ENCODE peak calls at places on chromosomes 13 and 19, in five cellular contexts. Q is neuronal stem cell, S is H9, R is trophoblast cell, I is H1. B is an unnamed sample.
A peak's percentile ranks its signal among the peaks of the same experiment; 100 is the strongest.

GRCh38 chr13:76812206-76812882 is 73.9 kb downstream of the KCTD12 start:
- DNase-seq in Q (no peak), S (no peak), R (no peak), I (no peak), B (no peak)

GRCh38 chr19:35008891-35009341 is 8.8 kb downstream of the GRAMD1A start:
- DNase-seq in Q (no peak), S (no peak), R (no peak), I (no peak), B (no peak)

GRCh38 chr13:26760835-26761582 is 423 bp upstream of the GPR12 start:
- DNase-seq in Q (no peak), S (no peak), R (no peak), I (no peak), B (no peak)

GRCh38 chr19:16268676-16269319 is 55.8 kb upstream of the KLF2 start:
- DNase-seq in Q (no peak), S (no peak), R (no peak), I (no peak), B (no peak)

GRCh38 chr19:40962460-40962961 is 28.6 kb upstream of the CYP2B6 start:
- DNase-seq in Q (no peak), S (no peak), R (no peak), I (no peak), B (no peak)

GRCh38 chr13:75258159-75258782 is 223.7 kb downstream of the TBC1D4 start:
- DNase-seq in Q (peak; percentile 48), S (no peak), R (no peak), I (no peak), B (peak; percentile 55)

GRCh38 chr19:1223018-1223855 is 14.6 kb downstream of the CBARP start:
- DNase-seq in Q (no peak), S (peak; percentile 81), R (peak; percentile 35), I (no peak), B (no peak)

GRCh38 chr13:74778946-74779345 is 644.7 kb upstream of the KLF12 start:
- DNase-seq in Q (no peak), S (no peak), R (no peak), I (no peak), B (no peak)

GRCh38 chr19:4066176-4066606 is 508 bp downstream of the ZBTB7A start:
- DNase-seq in Q (no peak), S (no peak), R (no peak), I (no peak), B (no peak)

GRCh38 chr13:19967619-19968018 is 9.1 kb downstream of the ZMYM2 start:
- DNase-seq in Q (no peak), S (no peak), R (no peak), I (no peak), B (no peak)

GRCh38 chr19:38362076-38362945 is 12.1 kb upstream of the PSMD8 start:
- DNase-seq in Q (peak; percentile 77), S (peak; percentile 96), R (peak; percentile 63), I (peak; percentile 71), B (peak; percentile 71)

GRCh38 chr13:49314344-49314882 is 66.7 kb downstream of the CDADC1 start:
- DNase-seq in Q (no peak), S (no peak), R (no peak), I (no peak), B (peak; percentile 89)

GRCh38 chr13:36134632-36135031 is 3.5 kb upstream of the DCLK1 start:
- DNase-seq in Q (no peak), S (no peak), R (no peak), I (no peak), B (no peak)

GRCh38 chr19:56222901-56223300 is 20.8 kb downstream of the ZSCAN5C start:
- DNase-seq in Q (no peak), S (no peak), R (no peak), I (no peak), B (no peak)

GRCh38 chr13:100044936-100045335 is 44.0 kb upstream of the PCCA start:
- DNase-seq in Q (no peak), S (no peak), R (no peak), I (no peak), B (no peak)

GRCh38 chr19:19445911-19446361 is 40.5 kb downstream of the GATAD2A start:
- DNase-seq in Q (no peak), S (no peak), R (no peak), I (no peak), B (no peak)

GRCh38 chr13:113059891-113060290 is 45.7 kb upstream of the F7 start:
- DNase-seq in Q (no peak), S (no peak), R (no peak), I (no peak), B (no peak)

GRCh38 chr19:42273407-42274064 is 4.5 kb downstream of the CIC start:
- DNase-seq in Q (no peak), S (no peak), R (no peak), I (no peak), B (no peak)

GRCh38 chr19:3423183-3423829 is 56.9 kb downstream of the NFIC start:
- DNase-seq in Q (no peak), S (no peak), R (no peak), I (no peak), B (no peak)

GRCh38 chr19:54186934-54187381 is 2.4 kb downstream of the MBOAT7 start:
- DNase-seq in Q (no peak), S (peak; percentile 22), R (no peak), I (no peak), B (no peak)

GRCh38 chr13:29523199-29523931 is 72.1 kb downstream of the SLC7A1 start:
- DNase-seq in Q (no peak), S (no peak), R (no peak), I (no peak), B (no peak)

GRCh38 chr13:49399801-49400472 is 43.9 kb downstream of the CAB39L start:
- DNase-seq in Q (no peak), S (no peak), R (no peak), I (no peak), B (no peak)

GRCh38 chr19:49196527-49197240 is 39.1 kb downstream of the TRPM4 start:
- DNase-seq in Q (no peak), S (no peak), R (no peak), I (no peak), B (no peak)

GRCh38 chr13:26964278-26965057 is 203.9 kb upstream of the GPR12 start:
- DNase-seq in Q (no peak), S (no peak), R (peak; percentile 44), I (no peak), B (peak; percentile 43)

GRCh38 chr19:518292-519231 is 11.3 kb downstream of the TPGS1 start:
- DNase-seq in Q (peak; percentile 50), S (peak; percentile 82), R (no peak), I (no peak), B (peak; percentile 92)

GRCh38 chr19:4369888-4370260 is 26.5 kb downstream of the MPND start:
- DNase-seq in Q (no peak), S (peak; percentile 73), R (no peak), I (no peak), B (peak; percentile 42)

DNA sequence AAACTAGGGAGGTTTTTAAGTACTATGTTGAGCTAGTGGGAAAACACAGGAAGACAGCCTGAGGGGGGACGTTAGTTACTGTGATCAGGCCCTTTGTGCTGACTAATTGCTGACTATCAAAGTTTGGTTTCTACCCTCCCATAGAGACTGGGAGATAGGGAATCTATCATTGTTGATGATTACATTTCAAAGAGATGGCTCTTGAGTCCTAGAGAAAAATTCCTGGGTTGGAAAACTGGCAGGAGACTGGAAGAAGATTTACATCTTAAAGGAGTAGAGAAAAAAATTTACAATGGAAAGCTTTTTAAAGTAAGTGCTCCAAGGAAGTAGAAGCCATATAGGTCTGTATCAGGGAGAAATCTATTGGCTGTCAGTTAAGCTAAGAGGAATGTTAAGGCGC is 522.0 kb upstream of the KLHL1 start:
- DNase-seq in Q (no peak), S (peak; percentile 47), R (no peak), I (peak; percentile 31), B (no peak)
- H2AFZ ChIP-seq in Q (peak overlapping the region; percentile 84), S (no peak overlapping the region), R (no peak overlapping the region), I (no peak overlapping the region), B (no peak overlapping the region)

DNA sequence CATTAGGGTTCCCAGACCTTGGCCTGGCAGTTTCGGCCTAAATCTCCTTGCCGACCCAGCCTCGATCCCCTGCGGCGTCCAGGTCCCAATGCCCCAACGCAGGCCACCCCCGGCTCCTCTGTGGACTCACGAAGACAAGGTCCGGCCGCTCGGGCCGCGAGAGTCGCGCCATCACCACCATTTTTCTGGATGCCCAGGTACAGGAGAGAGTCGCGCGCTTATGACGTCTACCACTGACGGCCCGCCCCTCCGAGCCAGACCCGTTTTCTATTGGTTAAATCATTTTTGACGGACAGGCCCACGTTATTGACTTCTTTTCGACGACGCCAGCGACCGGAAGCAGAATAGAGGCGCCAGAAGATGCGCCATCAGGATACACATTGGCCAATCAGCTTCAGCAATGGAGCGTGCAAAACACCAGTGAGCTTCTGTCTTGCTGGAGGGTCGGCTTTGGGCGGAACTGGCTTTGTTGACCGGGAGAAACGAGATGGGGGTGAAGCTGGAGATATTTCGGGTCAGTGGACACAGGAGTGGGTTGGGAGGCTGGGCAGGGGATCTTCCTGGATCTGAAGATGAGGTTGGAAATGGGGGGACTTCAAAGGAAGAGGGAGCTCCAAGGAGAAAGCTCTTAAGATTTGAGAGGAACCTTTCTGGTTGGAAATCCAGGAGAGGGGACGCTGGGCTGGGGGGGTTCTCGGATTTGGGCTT is at the start of the genes PET100 and XAB2:
- DNase-seq in Q (peak; percentile 99), S (peak; percentile 98), R (peak; percentile 98), I (peak; percentile 95), B (peak; percentile 99)
- H2BK12ac ChIP-seq in Q (no peak within 1 kb of the TSS), S (no peak within 1 kb of the TSS), R (no peak within 1 kb of the TSS), I (no peak within 1 kb of the TSS), B (no peak within 1 kb of the TSS)

GRCh38 chr13:101262306-101262705 is 154.0 kb downstream of the NALCN start:
- DNase-seq in Q (no peak), S (no peak), R (no peak), I (no peak), B (no peak)
- H3K18ac ChIP-seq in Q (no peak overlapping the region), S (no peak overlapping the region), R (no peak overlapping the region), I (no peak overlapping the region), B (no peak overlapping the region)

GRCh38 chr19:48121066-48121465 is 10.4 kb upstream of the PLA2G4C start:
- DNase-seq in Q (no peak), S (no peak), R (no peak), I (no peak), B (no peak)

GRCh38 chr19:48113190-48113917 is 2.7 kb upstream of the PLA2G4C start:
- DNase-seq in Q (no peak), S (no peak), R (no peak), I (no peak), B (no peak)

GRCh38 chr19:48121909-48122371 is 11.3 kb upstream of the PLA2G4C start:
- DNase-seq in Q (no peak), S (no peak), R (no peak), I (no peak), B (no peak)

GRCh38 chr19:48120505-48120904 is 9.9 kb upstream of the PLA2G4C start:
- DNase-seq in Q (no peak), S (no peak), R (no peak), I (no peak), B (no peak)

DNA sequence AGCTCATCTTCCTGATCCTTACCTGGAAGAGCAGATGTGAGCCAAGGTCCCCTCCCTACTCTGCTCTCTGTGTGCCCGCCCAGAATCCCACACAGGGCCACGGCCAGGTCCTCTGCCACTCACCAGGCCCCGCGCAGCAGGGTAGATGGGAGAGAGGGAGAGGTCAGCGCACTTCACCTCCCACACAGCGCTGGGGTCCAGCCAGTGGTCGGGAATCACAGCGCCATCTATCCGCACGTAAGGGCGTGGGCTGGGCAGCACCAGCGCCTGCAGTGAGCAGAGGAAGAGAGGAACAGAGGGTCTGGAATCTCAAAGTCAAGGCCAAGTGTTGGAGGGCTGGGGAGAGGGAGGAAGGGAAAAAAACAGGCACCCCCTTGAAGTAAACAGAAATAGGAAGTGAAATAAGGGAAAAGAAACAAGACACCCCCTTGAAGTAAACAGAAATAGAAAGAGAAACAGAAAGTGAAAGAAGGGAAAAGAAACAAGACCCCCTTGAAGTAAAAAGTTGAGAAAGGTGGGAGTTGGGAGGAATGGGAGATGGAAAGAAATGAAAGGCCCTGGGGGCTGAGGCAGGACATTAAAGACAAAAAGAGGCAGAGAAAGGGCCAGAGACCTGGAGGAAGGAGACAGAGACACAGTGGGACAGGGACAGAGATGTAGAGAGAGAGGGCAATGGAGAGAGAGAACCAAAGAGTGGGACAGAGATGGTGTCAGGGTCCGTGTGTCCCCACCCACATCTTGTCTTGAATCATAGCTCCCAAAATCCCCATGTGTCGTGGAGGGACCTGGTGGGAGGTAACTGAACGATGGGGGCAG is 7.1 kb upstream of the PLA2G4C start:
- DNase-seq in Q (no peak), S (peak; percentile 64), R (no peak), I (no peak), B (no peak)
- H2AFZ ChIP-seq in Q (no peak overlapping the region), S (no peak overlapping the region), R (no peak overlapping the region), I (no peak overlapping the region), B (no peak overlapping the region)